ENCODE peak calls at places on chromosomes 3 and 15, in ten cellular contexts. One of them, this sample, is unnamed.

GRCh38 chr3:160259589-160259988 is 34.4 kb downstream of the C3orf80 start:
- DNase-seq in tibial artery: no peak
- DNase-seq in ascending aorta: no peak
- DNase-seq in esophagus squamous epithelium: no peak
- DNase-seq in GM23338: no peak
- DNase-seq in RWPE2: no peak
- DNase-seq in ovary: no peak
- DNase-seq in right atrium auricular region: no peak
- DNase-seq in heart right ventricle: no peak
- DNase-seq in body of pancreas: no peak
- DNase-seq in this sample: no peak

GRCh38 chr15:80659375-80659774 is 35.7 kb upstream of the ABHD17C start:
- DNase-seq in tibial artery: no peak
- DNase-seq in ascending aorta: no peak
- DNase-seq in esophagus squamous epithelium: no peak
- DNase-seq in GM23338: no peak
- DNase-seq in RWPE2: no peak
- DNase-seq in ovary: no peak
- DNase-seq in right atrium auricular region: no peak
- DNase-seq in heart right ventricle: no peak
- DNase-seq in body of pancreas: no peak
- DNase-seq in this sample: no peak

GRCh38 chr3:149390772-149391212 is 13.3 kb upstream of the TM4SF1 start:
- DNase-seq in tibial artery: no peak
- DNase-seq in ascending aorta: no peak
- DNase-seq in esophagus squamous epithelium: no peak
- DNase-seq in GM23338: no peak
- DNase-seq in RWPE2: peak; percentile 66
- DNase-seq in ovary: no peak
- DNase-seq in right atrium auricular region: no peak
- DNase-seq in heart right ventricle: no peak
- DNase-seq in body of pancreas: no peak
- DNase-seq in this sample: no peak

GRCh38 chr3:187039723-187040414 is 99.4 kb downstream of the RPL39L start:
- DNase-seq in tibial artery: no peak
- DNase-seq in ascending aorta: no peak
- DNase-seq in esophagus squamous epithelium: no peak
- DNase-seq in GM23338: no peak
- DNase-seq in RWPE2: no peak
- DNase-seq in ovary: no peak
- DNase-seq in right atrium auricular region: no peak
- DNase-seq in heart right ventricle: no peak
- DNase-seq in body of pancreas: no peak
- DNase-seq in this sample: no peak

GRCh38 chr15:22956257-22956979 is 23.8 kb downstream of the CYFIP1 start:
- DNase-seq in tibial artery: no peak
- DNase-seq in ascending aorta: no peak
- DNase-seq in esophagus squamous epithelium: no peak
- DNase-seq in GM23338: no peak
- DNase-seq in RWPE2: no peak
- DNase-seq in ovary: peak; percentile 71
- DNase-seq in right atrium auricular region: no peak
- DNase-seq in heart right ventricle: peak; percentile 61
- DNase-seq in body of pancreas: no peak
- DNase-seq in this sample: peak; percentile 65

GRCh38 chr3:9914559-9915251 is 2.2 kb upstream of the IL17RC start:
- DNase-seq in tibial artery: no peak
- DNase-seq in ascending aorta: no peak
- DNase-seq in esophagus squamous epithelium: no peak
- DNase-seq in GM23338: peak; percentile 81
- DNase-seq in RWPE2: no peak
- DNase-seq in ovary: peak; percentile 52
- DNase-seq in right atrium auricular region: no peak
- DNase-seq in heart right ventricle: no peak
- DNase-seq in body of pancreas: peak; percentile 20
- DNase-seq in this sample: peak; percentile 10

GRCh38 chr3:67048067-67048715 is 50.1 kb downstream of the KBTBD8 start:
- DNase-seq in tibial artery: no peak
- DNase-seq in ascending aorta: no peak
- DNase-seq in esophagus squamous epithelium: no peak
- DNase-seq in GM23338: no peak
- DNase-seq in RWPE2: no peak
- DNase-seq in ovary: no peak
- DNase-seq in right atrium auricular region: no peak
- DNase-seq in heart right ventricle: no peak
- DNase-seq in body of pancreas: no peak
- DNase-seq in this sample: no peak

GRCh38 chr3:147572970-147573340 is 163.8 kb downstream of the ZIC1 start:
- DNase-seq in tibial artery: no peak
- DNase-seq in ascending aorta: no peak
- DNase-seq in esophagus squamous epithelium: no peak
- DNase-seq in GM23338: no peak
- DNase-seq in RWPE2: no peak
- DNase-seq in ovary: no peak
- DNase-seq in right atrium auricular region: no peak
- DNase-seq in heart right ventricle: no peak
- DNase-seq in body of pancreas: no peak
- DNase-seq in this sample: no peak

GRCh38 chr3:55439657-55440405 is 47.3 kb downstream of the WNT5A start:
- DNase-seq in tibial artery: no peak
- DNase-seq in ascending aorta: no peak
- DNase-seq in esophagus squamous epithelium: no peak
- DNase-seq in GM23338: no peak
- DNase-seq in RWPE2: no peak
- DNase-seq in ovary: no peak
- DNase-seq in right atrium auricular region: peak; percentile 1
- DNase-seq in heart right ventricle: no peak
- DNase-seq in body of pancreas: no peak
- DNase-seq in this sample: no peak

GRCh38 chr3:55435446-55435845 is 51.7 kb downstream of the WNT5A start:
- DNase-seq in tibial artery: no peak
- DNase-seq in ascending aorta: no peak
- DNase-seq in esophagus squamous epithelium: no peak
- DNase-seq in GM23338: no peak
- DNase-seq in RWPE2: no peak
- DNase-seq in ovary: no peak
- DNase-seq in right atrium auricular region: no peak
- DNase-seq in heart right ventricle: no peak
- DNase-seq in body of pancreas: no peak
- DNase-seq in this sample: no peak

GRCh38 chr3:55431041-55431440 is 56.1 kb downstream of the WNT5A start:
- DNase-seq in tibial artery: no peak
- DNase-seq in ascending aorta: no peak
- DNase-seq in esophagus squamous epithelium: no peak
- DNase-seq in GM23338: no peak
- DNase-seq in RWPE2: no peak
- DNase-seq in ovary: no peak
- DNase-seq in right atrium auricular region: no peak
- DNase-seq in heart right ventricle: no peak
- DNase-seq in body of pancreas: no peak
- DNase-seq in this sample: no peak

GRCh38 chr3:55436644-55437043 is 50.5 kb downstream of the WNT5A start:
- DNase-seq in tibial artery: no peak
- DNase-seq in ascending aorta: no peak
- DNase-seq in esophagus squamous epithelium: no peak
- DNase-seq in GM23338: no peak
- DNase-seq in RWPE2: no peak
- DNase-seq in ovary: no peak
- DNase-seq in right atrium auricular region: no peak
- DNase-seq in heart right ventricle: no peak
- DNase-seq in body of pancreas: no peak
- DNase-seq in this sample: no peak

DNA sequence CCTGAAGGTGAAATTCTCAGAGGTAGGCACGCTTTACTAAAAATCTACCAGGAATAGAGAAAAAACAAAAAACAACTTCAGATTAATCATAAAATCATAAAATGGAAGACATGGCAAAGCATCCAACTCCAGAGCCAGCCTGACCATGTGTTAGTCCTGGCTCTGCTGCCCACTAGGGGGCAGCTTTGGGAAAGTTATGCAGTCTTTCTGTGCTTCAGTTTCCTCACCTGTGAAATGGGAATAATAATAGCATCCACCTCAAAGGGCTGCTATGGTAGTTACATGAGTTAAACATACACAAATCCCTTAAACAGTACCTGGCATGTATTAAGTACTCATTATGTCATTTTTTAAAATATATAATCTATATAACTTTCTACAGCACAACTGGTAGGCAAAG is 52.3 kb downstream of the WNT5A start:
- DNase-seq in tibial artery: no peak
- DNase-seq in ascending aorta: no peak
- DNase-seq in esophagus squamous epithelium: no peak
- DNase-seq in GM23338: peak; percentile 81
- DNase-seq in RWPE2: no peak
- DNase-seq in ovary: no peak
- DNase-seq in right atrium auricular region: no peak
- DNase-seq in heart right ventricle: no peak
- DNase-seq in body of pancreas: peak; percentile 36
- DNase-seq in this sample: no peak
- TF ChIP-seq CTCF in tibial artery: no peak
- TF ChIP-seq CTCF in ascending aorta: no peak
- TF ChIP-seq CTCF in esophagus squamous epithelium: peak; percentile 20
- TF ChIP-seq CTCF in GM23338: peak; percentile 85
- TF ChIP-seq CTCF in RWPE2: peak; percentile 58
- TF ChIP-seq CTCF in ovary: no peak
- TF ChIP-seq CTCF in right atrium auricular region: peak; percentile 39
- TF ChIP-seq CTCF in heart right ventricle: no peak
- TF ChIP-seq CTCF in body of pancreas: peak; percentile 52
- TF ChIP-seq CTCF in this sample: peak; percentile 37

GRCh38 chr3:122461834-122462233 is 46.0 kb upstream of the WDR5B start:
- DNase-seq in tibial artery: no peak
- DNase-seq in ascending aorta: no peak
- DNase-seq in esophagus squamous epithelium: no peak
- DNase-seq in GM23338: no peak
- DNase-seq in RWPE2: no peak
- DNase-seq in ovary: no peak
- DNase-seq in right atrium auricular region: no peak
- DNase-seq in heart right ventricle: no peak
- DNase-seq in body of pancreas: no peak
- DNase-seq in this sample: no peak

GRCh38 chr3:122464659-122465058 is 48.8 kb upstream of the WDR5B start:
- DNase-seq in tibial artery: no peak
- DNase-seq in ascending aorta: no peak
- DNase-seq in esophagus squamous epithelium: no peak
- DNase-seq in GM23338: no peak
- DNase-seq in RWPE2: no peak
- DNase-seq in ovary: no peak
- DNase-seq in right atrium auricular region: no peak
- DNase-seq in heart right ventricle: no peak
- DNase-seq in body of pancreas: no peak
- DNase-seq in this sample: no peak

GRCh38 chr3:122468896-122469533 is 45.7 kb downstream of the KPNA1 start:
- DNase-seq in tibial artery: no peak
- DNase-seq in ascending aorta: no peak
- DNase-seq in esophagus squamous epithelium: no peak
- DNase-seq in GM23338: peak; percentile 77
- DNase-seq in RWPE2: no peak
- DNase-seq in ovary: no peak
- DNase-seq in right atrium auricular region: no peak
- DNase-seq in heart right ventricle: no peak
- DNase-seq in body of pancreas: no peak
- DNase-seq in this sample: no peak

GRCh38 chr3:122469659-122470058 is 45.1 kb downstream of the KPNA1 start:
- DNase-seq in tibial artery: no peak
- DNase-seq in ascending aorta: no peak
- DNase-seq in esophagus squamous epithelium: no peak
- DNase-seq in GM23338: no peak
- DNase-seq in RWPE2: no peak
- DNase-seq in ovary: no peak
- DNase-seq in right atrium auricular region: no peak
- DNase-seq in heart right ventricle: no peak
- DNase-seq in body of pancreas: no peak
- DNase-seq in this sample: no peak

DNA sequence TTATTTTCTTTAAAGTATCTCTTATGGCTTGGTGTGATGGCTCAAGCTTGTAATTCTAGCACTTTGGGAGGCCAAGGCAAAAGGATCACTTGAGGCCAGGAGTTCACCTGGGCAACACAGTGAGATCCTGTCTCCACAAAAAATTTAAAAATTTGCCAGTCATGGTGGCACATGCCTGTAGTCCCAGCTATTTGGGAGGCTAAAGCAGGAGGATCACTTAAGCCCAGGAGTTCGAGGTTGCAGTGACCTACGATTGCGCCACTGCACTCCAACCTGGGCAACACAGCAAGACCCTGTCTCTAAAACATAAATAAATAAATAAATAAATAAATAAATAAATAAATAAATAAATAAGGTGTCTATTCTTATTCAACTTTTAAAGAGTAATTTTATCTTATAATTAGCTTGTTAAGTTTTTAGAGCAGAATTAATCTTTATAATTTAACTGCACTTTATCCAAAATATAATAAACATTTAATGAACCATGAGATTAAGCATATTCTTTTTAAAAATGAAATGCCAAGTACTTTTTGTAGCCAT is 48.0 kb downstream of the KPNA1 start:
- DNase-seq in tibial artery: no peak
- DNase-seq in ascending aorta: no peak
- DNase-seq in esophagus squamous epithelium: no peak
- DNase-seq in GM23338: no peak
- DNase-seq in RWPE2: no peak
- DNase-seq in ovary: no peak
- DNase-seq in right atrium auricular region: no peak
- DNase-seq in heart right ventricle: no peak
- DNase-seq in body of pancreas: no peak
- DNase-seq in this sample: no peak
- H3K4me1 ChIP-seq in tibial artery: peaks cover 3% of the 10 kb centered on the region
- H3K4me1 ChIP-seq in ascending aorta: no peaks in the 10 kb centered on the region
- H3K4me1 ChIP-seq in esophagus squamous epithelium: no peaks in the 10 kb centered on the region
- H3K4me1 ChIP-seq in GM23338: peaks cover 43% of the 10 kb centered on the region
- H3K4me1 ChIP-seq in RWPE2: no peaks in the 10 kb centered on the region
- H3K4me1 ChIP-seq in ovary: no peaks in the 10 kb centered on the region
- H3K4me1 ChIP-seq in right atrium auricular region: no peaks in the 10 kb centered on the region
- H3K4me1 ChIP-seq in heart right ventricle: peaks cover 28% of the 10 kb centered on the region
- H3K4me1 ChIP-seq in body of pancreas: peaks cover 12% of the 10 kb centered on the region
- H3K4me1 ChIP-seq in this sample: no peaks in the 10 kb centered on the region

GRCh38 chr15:82873000-82873680 is 63.7 kb downstream of the WHAMM start:
- DNase-seq in tibial artery: no peak
- DNase-seq in ascending aorta: no peak
- DNase-seq in esophagus squamous epithelium: no peak
- DNase-seq in GM23338: no peak
- DNase-seq in RWPE2: peak; percentile 48
- DNase-seq in ovary: no peak
- DNase-seq in right atrium auricular region: no peak
- DNase-seq in heart right ventricle: no peak
- DNase-seq in body of pancreas: no peak
- DNase-seq in this sample: no peak
- H3K36me3 ChIP-seq in tibial artery: no peaks in the 10 kb centered on the region
- H3K36me3 ChIP-seq in ascending aorta: no peaks in the 10 kb centered on the region
- H3K36me3 ChIP-seq in esophagus squamous epithelium: no peaks in the 10 kb centered on the region
- H3K36me3 ChIP-seq in GM23338: no peaks in the 10 kb centered on the region
- H3K36me3 ChIP-seq in RWPE2: peaks cover 3% of the 10 kb centered on the region
- H3K36me3 ChIP-seq in ovary: no peaks in the 10 kb centered on the region
- H3K36me3 ChIP-seq in right atrium auricular region: no peaks in the 10 kb centered on the region
- H3K36me3 ChIP-seq in heart right ventricle: no peaks in the 10 kb centered on the region
- H3K36me3 ChIP-seq in body of pancreas: peaks cover 7% of the 10 kb centered on the region
- H3K36me3 ChIP-seq in this sample: no peaks in the 10 kb centered on the region

DNA sequence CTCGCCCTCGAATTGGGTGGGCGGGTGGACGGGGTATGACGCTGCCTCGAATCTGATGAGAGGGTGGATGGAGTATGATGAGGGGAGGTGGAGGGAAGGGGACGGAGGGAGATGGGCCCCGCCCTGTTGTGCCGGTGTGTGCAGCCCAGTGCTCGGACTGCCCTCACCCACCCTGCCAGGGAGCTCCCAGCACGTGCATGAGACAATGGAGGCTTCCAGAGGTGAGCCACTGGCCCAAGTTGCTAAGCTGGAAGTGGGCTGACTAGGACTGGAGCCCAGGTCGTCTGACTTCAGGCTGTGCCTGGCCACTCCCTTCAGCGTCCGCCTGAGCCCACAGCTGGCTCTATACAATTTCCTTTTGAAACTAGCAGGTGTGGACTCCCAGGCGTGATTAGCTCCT is 47.0 kb upstream of the CTSH start:
- DNase-seq in tibial artery: no peak
- DNase-seq in ascending aorta: no peak
- DNase-seq in esophagus squamous epithelium: no peak
- DNase-seq in GM23338: no peak
- DNase-seq in RWPE2: peak; percentile 71
- DNase-seq in ovary: no peak
- DNase-seq in right atrium auricular region: no peak
- DNase-seq in heart right ventricle: no peak
- DNase-seq in body of pancreas: no peak
- DNase-seq in this sample: no peak
- TF ChIP-seq CTCF in tibial artery: no peak
- TF ChIP-seq CTCF in ascending aorta: no peak
- TF ChIP-seq CTCF in esophagus squamous epithelium: no peak
- TF ChIP-seq CTCF in GM23338: no peak
- TF ChIP-seq CTCF in RWPE2: no peak
- TF ChIP-seq CTCF in ovary: no peak
- TF ChIP-seq CTCF in right atrium auricular region: no peak
- TF ChIP-seq CTCF in heart right ventricle: no peak
- TF ChIP-seq CTCF in body of pancreas: no peak
- TF ChIP-seq CTCF in this sample: no peak

This sample was measured in BE2C.